ENCODE peak calls at places on chromosomes 13 and 19, in six cellular contexts. M is fibroblast of lung, N is suprapubic skin, G is coronary artery, L is nucleus accumbens, K is EH. Z is an unnamed sample.

GRCh38 chr19:48006762-48007161 is 12.3 kb downstream of the ELSPBP1 start:
- DNase-seq in M (no peak), N (no peak), G (no peak), L (no peak), K (no peak), Z (no peak)

GRCh38 chr13:52848455-52849190 is at the start of gene PCDH8:
- DNase-seq in M (no peak), N (no peak), G (no peak), L (peak), K (no peak), Z (no peak)

GRCh38 chr19:48858984-48859710 is 9.3 kb downstream of the PLEKHA4 start:
- DNase-seq in M (no peak), N (no peak), G (no peak), L (no peak), K (no peak), Z (no peak)

GRCh38 chr19:16394681-16395375 is 70.2 kb downstream of the KLF2 start:
- DNase-seq in M (peak), N (no peak), G (no peak), L (no peak), K (peak), Z (no peak)

GRCh38 chr13:40629678-40630384 is 36.6 kb downstream of the FOXO1 start:
- DNase-seq in M (no peak), N (no peak), G (no peak), L (no peak), K (no peak), Z (no peak)

GRCh38 chr19:45645631-45646344 is 6.6 kb upstream of the EML2 start:
- DNase-seq in M (peak), N (peak), G (no peak), L (peak), K (peak), Z (peak)

GRCh38 chr13:110421696-110422395 is 114.8 kb downstream of the COL4A2 start:
- DNase-seq in M (peak), N (no peak), G (no peak), L (no peak), K (peak), Z (no peak)

GRCh38 chr13:82214341-82214740 is 1667.9 kb downstream of the SLITRK1 start:
- DNase-seq in M (no peak), N (no peak), G (no peak), L (no peak), K (no peak), Z (no peak)

GRCh38 chr13:23134542-23134941 is 46.2 kb upstream of the SGCG start:
- DNase-seq in M (no peak), N (no peak), G (no peak), L (no peak), K (no peak), Z (no peak)

GRCh38 chr19:39070888-39071287 is 13.3 kb upstream of the ACP7 start:
- DNase-seq in M (no peak), N (no peak), G (no peak), L (no peak), K (peak), Z (peak)

GRCh38 chr19:787551-787950 is 9.7 kb upstream of the PTBP1 start:
- DNase-seq in M (no peak), N (no peak), G (no peak), L (no peak), K (no peak), Z (no peak)

GRCh38 chr19:47124937-47125668 is 5.5 kb upstream of the SAE1 start:
- DNase-seq in M (peak), N (no peak), G (no peak), L (no peak), K (peak), Z (peak)

GRCh38 chr19:18479964-18480723 is 41.7 kb downstream of the ELL start:
- DNase-seq in M (peak), N (peak), G (no peak), L (no peak), K (peak), Z (peak)

GRCh38 chr19:51799998-51800848 is 5.3 kb downstream of the FPR3 start:
- DNase-seq in M (peak), N (no peak), G (peak), L (no peak), K (peak), Z (no peak)